ENCODE peak calls at places on chromosomes 2 and 18, in five cellular contexts. D is cardiac muscle cell, L is fibroblast of villous mesenchyme, V is fibroblast of lung, T is AG04449. P is an unnamed sample.

GRCh38 chr2:145119225-145119624 is 599.3 kb upstream of the ZEB2 start:
- DNase-seq in D (no peak), L (no peak), V (no peak), T (no peak), P (no peak)

GRCh38 chr2:121567957-121568409 is 37.3 kb downstream of the RNU4ATAC start:
- DNase-seq in D (no peak), L (no peak), V (peak), T (no peak), P (no peak)

GRCh38 chr18:13112982-13113381 is 105.6 kb upstream of the LDLRAD4 start:
- DNase-seq in D (peak), L (peak), V (peak), T (no peak), P (peak)

GRCh38 chr2:104213758-104214157 is 640.2 kb upstream of the POU3F3 start:
- DNase-seq in D (no peak), L (no peak), V (no peak), T (no peak), P (no peak)

GRCh38 chr2:207463996-207464395 is 65.8 kb upstream of the CREB1 start:
- DNase-seq in D (no peak), L (no peak), V (no peak), T (no peak), P (no peak)

GRCh38 chr18:32326450-32327309 is 136.8 kb downstream of the MEP1B start:
- DNase-seq in D (no peak), L (peak), V (peak), T (no peak), P (no peak)

GRCh38 chr2:2332381-2332780 is 1.3 kb upstream of the MYT1L start:
- DNase-seq in D (no peak), L (no peak), V (no peak), T (no peak), P (no peak)

GRCh38 chr2:64023485-64024258 is 4.4 kb upstream of the VPS54 start:
- DNase-seq in D (no peak), L (peak), V (no peak), T (no peak), P (no peak)

GRCh38 chr2:163703386-163703785 is 32.4 kb downstream of the FIGN start:
- DNase-seq in D (no peak), L (no peak), V (no peak), T (no peak), P (no peak)

GRCh38 chr2:174974131-174974530 is 31.1 kb downstream of the CHN1 start:
- DNase-seq in D (no peak), L (no peak), V (no peak), T (no peak), P (no peak)

GRCh38 chr2:204495381-204495780 is 49.9 kb upstream of the PARD3B start:
- DNase-seq in D (no peak), L (no peak), V (no peak), T (no peak), P (no peak)

GRCh38 chr2:102392096-102392495 is 30.9 kb upstream of the IL18RAP start:
- DNase-seq in D (no peak), L (no peak), V (no peak), T (no peak), P (no peak)

GRCh38 chr18:37712776-37713175 is 147.2 kb upstream of the CELF4 start:
- DNase-seq in D (no peak), L (no peak), V (no peak), T (no peak), P (no peak)

GRCh38 chr2:221304916-221305315 is 267.2 kb downstream of the EPHA4 start:
- DNase-seq in D (no peak), L (no peak), V (no peak), T (no peak), P (no peak)

GRCh38 chr2:130390460-130391057 is 34.7 kb downstream of the PTPN18 start:
- DNase-seq in D (no peak), L (no peak), V (no peak), T (no peak), P (no peak)

GRCh38 chr2:144546933-144547332 is 27.0 kb upstream of the ZEB2 start:
- DNase-seq in D (no peak), L (no peak), V (peak), T (no peak), P (no peak)

GRCh38 chr2:173793649-173794565 is 171.3 kb downstream of the SP3 start:
- DNase-seq in D (no peak), L (no peak), V (no peak), T (no peak), P (no peak)

GRCh38 chr18:78495550-78495949 is 484.1 kb upstream of the SALL3 start:
- DNase-seq in D (no peak), L (no peak), V (no peak), T (no peak), P (no peak)

GRCh38 chr18:37272841-37273240 is 292.8 kb downstream of the CELF4 start:
- DNase-seq in D (no peak), L (no peak), V (no peak), T (no peak), P (no peak)

GRCh38 chr2:8352300-8352699 is 329.6 kb upstream of the ID2 start:
- DNase-seq in D (no peak), L (no peak), V (no peak), T (no peak), P (no peak)

GRCh38 chr2:109692013-109692738 is 78.0 kb downstream of the SOWAHC start:
- DNase-seq in D (no peak), L (no peak), V (no peak), T (no peak), P (no peak)

DNA sequence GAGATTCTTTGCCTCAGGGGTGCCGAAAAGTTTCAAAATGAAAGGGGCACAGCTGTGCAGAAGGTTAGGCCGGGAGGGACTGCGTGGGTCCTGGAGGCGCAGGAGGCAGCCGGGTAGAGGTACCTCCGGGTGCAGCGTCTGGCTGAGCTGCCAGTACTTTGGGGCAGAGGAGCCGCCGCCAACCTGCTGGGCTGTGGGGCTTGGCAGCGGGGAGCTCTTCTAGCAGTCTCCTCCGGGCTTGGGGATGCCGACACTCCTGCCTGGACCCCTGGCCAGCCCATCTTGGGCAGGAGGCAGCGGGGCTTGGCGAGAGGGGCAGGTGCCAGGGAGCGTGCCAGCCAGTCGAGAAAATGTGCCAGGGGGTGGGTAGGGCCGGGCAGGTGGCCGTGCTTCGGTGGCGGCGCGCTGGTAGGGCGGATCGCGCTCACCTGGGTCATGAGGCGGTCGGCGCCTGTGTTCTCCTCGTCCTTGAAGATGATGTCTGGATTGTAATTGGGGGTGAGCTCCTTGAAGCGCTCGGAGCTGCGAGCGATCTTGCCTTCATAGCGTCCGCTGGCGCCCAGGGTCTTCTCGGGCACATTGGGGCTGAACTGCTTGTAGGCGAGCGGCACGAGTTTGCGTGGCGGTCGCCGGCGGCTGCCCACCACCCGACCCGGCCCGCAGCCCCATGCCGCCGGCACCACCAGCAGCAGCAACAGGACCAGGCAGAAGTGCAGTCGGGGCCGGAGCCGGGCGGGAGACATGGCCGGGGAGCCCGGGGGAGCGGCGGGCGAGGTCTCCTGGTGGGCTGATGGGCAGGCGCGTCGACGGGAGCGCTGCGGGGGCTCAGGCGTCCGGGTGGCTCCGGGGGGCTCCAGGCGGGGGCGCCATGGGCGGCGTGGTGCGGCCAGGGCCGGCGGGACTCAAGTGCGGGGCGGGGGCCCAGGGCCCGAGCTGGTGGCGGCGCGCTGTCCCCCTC is 717 bp downstream of the IHH start:
- DNase-seq in D (no peak), L (no peak), V (no peak), T (no peak), P (no peak)
- H3K4me3 ChIP-seq in D (no peak), L (no peak), V (no peak), T (no peak), P (no peak)

DNA sequence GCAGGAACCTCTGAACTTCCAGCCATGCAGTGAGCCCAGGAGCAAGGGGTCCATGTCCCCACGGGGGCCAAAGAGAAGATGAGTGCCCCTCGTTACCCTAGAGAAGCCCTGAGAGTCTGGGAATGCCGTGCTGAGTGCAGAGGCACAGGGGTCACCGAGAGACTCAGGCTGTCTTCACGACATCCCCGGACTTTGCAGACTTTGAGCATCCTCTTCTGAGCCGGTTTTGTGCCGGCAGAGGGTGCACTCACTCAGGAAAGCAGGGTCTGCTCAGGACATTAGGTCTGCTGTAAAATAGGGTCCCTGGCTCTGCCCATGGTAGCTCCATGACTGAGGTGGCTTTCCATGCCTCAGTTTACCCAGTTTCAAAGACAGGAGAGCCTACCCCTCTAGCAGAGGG is 71.0 kb downstream of the GALNT14 start:
- DNase-seq in D (no peak), L (no peak), V (peak), T (no peak), P (no peak)
- TF ChIP-seq CTCF in D (peak), L (peak), V (no peak), T (peak), P (peak)

GRCh38 chr2:85230637-85231036 is 97.2 kb downstream of the TGOLN2 start:
- DNase-seq in D (no peak), L (no peak), V (no peak), T (no peak), P (no peak)

GRCh38 chr2:85235281-85235680 is 92.5 kb downstream of the TGOLN2 start:
- DNase-seq in D (no peak), L (no peak), V (no peak), T (no peak), P (no peak)

GRCh38 chr2:85231952-85232351 is 95.8 kb downstream of the TGOLN2 start:
- DNase-seq in D (no peak), L (no peak), V (no peak), T (no peak), P (no peak)

GRCh38 chr2:85234879-85235278 is 92.9 kb downstream of the TGOLN2 start:
- DNase-seq in D (peak), L (no peak), V (no peak), T (no peak), P (no peak)

DNA sequence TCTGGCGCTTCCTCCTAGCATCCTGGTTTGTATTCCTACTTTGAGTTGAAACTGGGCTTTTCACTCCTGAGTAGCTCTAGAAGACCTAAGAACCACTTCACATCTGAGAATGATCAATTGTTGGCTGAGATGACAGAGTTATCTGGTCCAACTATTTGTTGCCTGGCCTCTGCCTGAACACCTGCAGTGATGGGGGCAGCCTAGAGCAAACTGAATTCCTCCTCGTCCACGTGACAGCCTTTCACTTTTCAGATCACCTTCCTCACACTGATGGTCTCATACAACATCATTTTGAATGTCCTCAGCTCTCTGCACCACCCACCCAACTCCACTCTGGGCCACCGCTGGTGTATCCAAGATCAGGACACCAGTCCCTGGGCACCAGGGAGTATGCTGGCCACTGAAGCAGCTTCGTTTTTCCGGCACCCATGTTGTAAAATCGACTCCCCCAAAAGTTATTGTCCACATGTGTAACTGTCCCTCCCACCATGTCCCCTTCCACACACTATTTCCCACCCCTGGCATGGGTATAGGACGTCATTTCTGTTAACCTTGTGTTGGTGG is 96.5 kb downstream of the TGOLN2 start:
- DNase-seq in D (no peak), L (no peak), V (no peak), T (no peak), P (no peak)
- H3K4me3 ChIP-seq in D (no peak), L (no peak), V (no peak), T (no peak), P (no peak)

GRCh38 chr2:59276917-59277316 is 1035.8 kb upstream of the FANCL start:
- DNase-seq in D (no peak), L (no peak), V (no peak), T (no peak), P (no peak)

GRCh38 chr2:59277656-59278055 is 1036.5 kb upstream of the FANCL start:
- DNase-seq in D (no peak), L (peak), V (peak), T (no peak), P (no peak)

DNA sequence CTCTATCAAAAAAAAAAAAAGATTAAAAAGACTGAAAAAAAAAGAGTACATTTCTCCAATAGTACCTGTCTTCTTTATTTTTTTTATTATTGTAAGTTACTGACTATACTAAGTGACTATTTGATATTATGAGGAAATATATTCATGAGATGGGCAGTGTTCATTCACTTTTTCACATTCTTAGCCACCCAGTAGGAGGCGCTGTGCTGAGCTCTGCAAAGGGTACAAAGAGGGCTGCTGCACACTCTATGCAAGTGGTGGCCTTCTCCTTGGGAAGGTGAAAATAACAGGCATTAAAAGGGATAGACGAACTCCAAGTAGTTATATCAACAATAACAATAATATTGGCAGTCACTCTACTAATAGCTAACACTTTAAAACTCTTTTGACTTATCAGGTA is 1034.9 kb upstream of the FANCL start:
- DNase-seq in D (no peak), L (no peak), V (no peak), T (no peak), P (no peak)
- TF ChIP-seq CTCF in D (no peak), L (peak), V (no peak), T (peak), P (peak)

GRCh38 chr2:149028891-149029290 is 9.6 kb upstream of the LYPD6B start:
- DNase-seq in D (no peak), L (no peak), V (no peak), T (no peak), P (no peak)

GRCh38 chr2:149028377-149028776 is 10.1 kb upstream of the LYPD6B start:
- DNase-seq in D (no peak), L (no peak), V (no peak), T (no peak), P (no peak)

GRCh38 chr2:149029312-149029965 is 9.1 kb upstream of the LYPD6B start:
- DNase-seq in D (no peak), L (no peak), V (no peak), T (no peak), P (no peak)

GRCh38 chr2:149031396-149031795 is 7.1 kb upstream of the LYPD6B start:
- DNase-seq in D (no peak), L (no peak), V (no peak), T (no peak), P (no peak)

GRCh38 chr2:149027602-149028250 is 10.8 kb upstream of the LYPD6B start:
- DNase-seq in D (no peak), L (no peak), V (no peak), T (no peak), P (no peak)
- H3K4me3 ChIP-seq in D (no peak), L (no peak), V (no peak), T (no peak), P (no peak)

P was measured in retinal pigment epithelial cell.